ENCODE peak calls at places on chromosomes 1 and 21, in seven cellular contexts. D is adrenal gland, Q is left lung, O is GM20000, T is tibial nerve, M is AG04450, B is PC-3. U is an unnamed sample.

GRCh38 chr21:45080639-45081414 is 6.4 kb downstream of the ADARB1 start:
- DNase-seq in D (peak), B (peak), O (no peak), T (no peak), M (peak), Q (no peak), U (no peak)

GRCh38 chr1:205523891-205524793 is 19.7 kb downstream of the CDK18 start:
- DNase-seq in Q (peak), O (peak), T (peak), D (peak), M (peak), B (peak), U (no peak)

GRCh38 chr1:232705815-232706575 is 76.1 kb upstream of the SIPA1L2 start:
- DNase-seq in O (no peak), T (no peak), Q (no peak), M (no peak), D (peak), B (no peak), U (no peak)

GRCh38 chr1:215405211-215405610 is 161.9 kb upstream of the KCTD3 start:
- DNase-seq in T (no peak), B (peak), M (no peak), Q (no peak), D (no peak), O (no peak), U (no peak)

GRCh38 chr21:38454161-38454560 is 44.1 kb downstream of the ERG start:
- DNase-seq in Q (no peak), B (no peak), T (no peak), O (no peak), D (no peak), M (no peak), U (no peak)

GRCh38 chr1:243268284-243268653 is 12.4 kb downstream of the SDCCAG8 start:
- DNase-seq in M (peak), O (no peak), B (peak), D (no peak), T (no peak), Q (no peak), U (no peak)

GRCh38 chr1:206833741-206834140 is 31.7 kb upstream of the IL20 start:
- DNase-seq in O (no peak), M (no peak), B (peak), T (no peak), Q (peak), D (no peak), U (no peak)

GRCh38 chr1:204975568-204976235 is 67.3 kb upstream of the CNTN2 start:
- DNase-seq in Q (no peak), B (peak), D (peak), O (peak), T (peak), M (no peak), U (no peak)

GRCh38 chr1:51264470-51264869 is 28.4 kb downstream of the RNF11 start:
- DNase-seq in B (peak), D (no peak), T (no peak), Q (no peak), M (peak), O (no peak), U (no peak)

GRCh38 chr1:95068956-95069710 is 3.6 kb downstream of the ALG14 start:
- DNase-seq in O (no peak), B (no peak), T (no peak), M (no peak), D (no peak), Q (no peak), U (no peak)

GRCh38 chr1:235473808-235474207 is 30.4 kb downstream of the B3GALNT2 start:
- DNase-seq in O (no peak), B (peak), Q (no peak), D (no peak), M (no peak), T (no peak), U (no peak)

GRCh38 chr1:113765306-113765705 is 6.0 kb upstream of the PHTF1 start:
- DNase-seq in B (no peak), Q (no peak), T (no peak), M (no peak), D (no peak), O (no peak), U (no peak)
- TF ChIP-seq CTCF in B (no peak), Q (no peak), T (no peak), M (no peak), D (no peak), O (no peak), U (no peak)

GRCh38 chr1:111141803-111142202 is 1.8 kb downstream of the CEPT1 start:
- DNase-seq in B (peak), Q (no peak), D (no peak), M (no peak), O (no peak), T (no peak), U (no peak)

GRCh38 chr1:111141245-111141644 is 1.2 kb downstream of the CEPT1 start:
- DNase-seq in B (no peak), D (no peak), T (no peak), M (no peak), Q (no peak), O (no peak), U (no peak)

GRCh38 chr1:111140680-111140967 is 601 bp downstream of the CEPT1 start:
- DNase-seq in O (no peak), M (no peak), D (peak), Q (no peak), B (peak), T (peak), U (no peak)

GRCh38 chr1:111139234-111139955 is 498 bp downstream of the DRAM2 start:
- DNase-seq in D (peak), T (peak), Q (peak), B (peak), M (no peak), O (peak), U (no peak)

DNA sequence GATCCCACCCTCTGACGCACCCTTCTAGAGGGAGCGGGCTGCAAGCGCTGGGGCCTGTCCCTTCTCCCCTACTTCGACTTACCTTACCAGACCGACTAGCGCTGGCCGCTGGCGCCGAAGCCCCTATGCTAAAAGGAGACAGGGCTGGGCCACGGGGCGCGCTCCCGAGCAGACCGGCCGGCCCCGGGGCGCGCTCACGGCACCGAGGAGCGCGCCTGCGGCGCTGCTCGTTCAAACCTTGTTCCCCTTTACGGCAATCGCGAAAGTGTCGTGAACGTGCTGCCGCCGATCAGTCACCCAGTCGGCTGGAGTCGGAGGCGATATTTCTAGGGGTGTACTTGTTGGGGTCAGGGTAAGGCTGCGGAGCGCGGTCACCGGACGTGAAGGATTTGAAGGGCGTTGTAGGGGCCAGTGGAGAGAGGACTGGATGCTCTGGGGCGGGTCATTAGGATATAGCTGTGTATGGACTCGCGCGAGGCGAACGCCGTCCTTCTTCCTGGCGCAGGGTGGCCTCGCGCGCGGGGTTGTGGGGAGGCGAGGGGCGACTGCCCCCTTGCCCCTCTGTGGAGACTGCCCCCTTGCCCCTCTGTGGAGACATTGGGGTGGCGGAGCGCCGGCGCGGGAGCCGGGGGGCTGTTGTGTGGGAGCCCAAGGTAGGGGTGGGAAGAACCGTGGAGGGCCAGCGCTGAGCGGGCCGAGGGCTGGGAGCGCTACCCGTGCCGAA is at the start of the genes CEPT1 and DRAM2:
- DNase-seq in O (peak), T (peak), Q (peak), M (peak), D (peak), B (peak), U (peak)
- TF ChIP-seq CTCF in O (no peak), T (no peak), Q (no peak), M (no peak), D (no peak), B (no peak), U (no peak)

DNA sequence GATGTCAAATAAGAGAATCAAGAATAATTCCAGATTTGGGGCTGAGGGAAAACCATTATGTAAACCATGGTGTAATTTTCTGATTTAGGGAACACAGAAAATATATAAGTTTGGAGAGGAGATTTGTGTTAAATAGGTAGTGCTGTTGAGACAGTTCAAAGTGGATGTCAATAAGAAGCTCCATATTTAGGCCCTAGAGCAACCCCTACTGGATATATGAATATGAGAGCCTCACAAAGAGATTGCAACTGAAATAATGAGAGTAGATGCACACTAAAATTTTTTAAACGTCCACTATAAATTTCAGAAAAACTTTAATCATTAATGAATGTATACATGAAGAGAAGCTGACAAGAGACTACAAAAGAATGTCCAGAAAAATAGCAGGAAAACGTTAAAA is 1447.8 kb upstream of the PRMT6 start:
- DNase-seq in B (peak), D (no peak), Q (no peak), T (no peak), O (no peak), M (no peak), U (no peak)
- TF ChIP-seq CTCF in B (peak), D (no peak), Q (no peak), T (no peak), O (no peak), M (no peak), U (no peak)

DNA sequence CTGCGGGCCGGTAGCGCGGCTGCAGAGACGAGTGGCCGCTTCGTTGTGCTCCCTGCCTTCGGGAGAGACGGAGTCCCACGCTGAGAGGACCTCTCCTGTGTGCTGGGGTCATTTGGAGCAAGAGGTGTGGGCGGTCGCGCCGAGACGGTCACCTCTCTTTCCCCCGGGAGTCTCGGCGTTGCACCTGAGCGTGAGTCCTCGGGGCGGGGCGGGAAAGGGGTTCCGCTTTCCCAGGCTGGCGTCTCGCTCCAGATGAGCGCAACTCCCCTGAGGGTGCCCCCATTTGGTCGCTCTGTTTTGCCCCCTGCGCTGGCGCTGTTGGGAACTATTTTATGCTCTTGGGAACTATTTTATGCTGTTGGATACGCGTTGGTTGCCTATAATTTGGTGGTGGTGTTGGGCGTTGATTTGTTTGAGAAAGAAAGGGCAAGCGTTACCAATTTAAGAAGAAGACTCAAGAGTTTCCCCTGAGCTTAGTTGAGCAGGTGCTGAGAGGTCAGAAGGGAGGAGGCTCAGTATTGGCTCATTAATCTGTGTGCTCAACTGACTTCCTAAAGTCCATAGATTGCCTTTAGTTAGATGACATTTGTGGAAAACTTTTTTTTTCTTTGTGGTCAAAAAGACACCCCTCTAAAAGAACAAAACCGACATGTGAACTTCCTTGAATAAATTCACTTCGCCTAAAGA is 683 bp downstream of the LRRC8B start:
- DNase-seq in M (no peak), D (peak), T (peak), B (no peak), O (peak), Q (peak), U (no peak)
- TF ChIP-seq CTCF in M (no peak), D (no peak), T (no peak), B (no peak), O (no peak), Q (no peak), U (peak)

GRCh38 chr1:5980314-5981008 is 11.8 kb downstream of the NPHP4 start:
- DNase-seq in M (no peak), B (no peak), Q (no peak), O (no peak), D (no peak), T (peak), U (no peak)
- TF ChIP-seq CTCF in M (no peak), B (peak), Q (no peak), O (no peak), D (no peak), T (peak), U (no peak)

GRCh38 chr21:25895565-25896205 is 160.9 kb downstream of the GABPA start:
- DNase-seq in Q (no peak), M (no peak), O (peak), D (peak), B (peak), T (peak), U (no peak)
- TF ChIP-seq CTCF in Q (peak), M (peak), O (no peak), D (peak), B (peak), T (peak), U (peak)

GRCh38 chr1:44799770-44800584 is at the start of gene PLK3:
- DNase-seq in B (peak), Q (peak), T (peak), O (peak), D (peak), M (peak), U (peak)
- TF ChIP-seq CTCF in B (peak), Q (peak), T (peak), O (peak), D (peak), M (peak), U (peak)

GRCh38 chr1:91579658-91580228 is 79.1 kb downstream of the CDC7 start:
- DNase-seq in O (no peak), M (no peak), Q (no peak), D (no peak), T (no peak), B (no peak), U (no peak)
- TF ChIP-seq CTCF in O (no peak), M (no peak), Q (no peak), D (no peak), T (no peak), B (no peak), U (no peak)